ENCODE peak calls at places on chromosomes 2 and 18, in four cellular contexts. Q is sigmoid colon, J is adrenal gland, N is H54. L is an unnamed sample.
A peak's percentile ranks its signal among the peaks of the same experiment; 100 is the strongest.

GRCh38 chr2:171178993-171179392 is 18.3 kb upstream of the TLK1 start:
- DNase-seq in Q (no peak), J (no peak), N (no peak), L (no peak)

GRCh38 chr18:51255694-51256093 is 58.2 kb upstream of the MEX3C start:
- DNase-seq in Q (no peak), J (no peak), N (no peak), L (no peak)

GRCh38 chr18:25047983-25048382 is 304.0 kb downstream of the ZNF521 start:
- DNase-seq in Q (no peak), J (no peak), N (no peak), L (no peak)

GRCh38 chr2:64595397-64596160 is 58.1 kb downstream of the SERTAD2 start:
- DNase-seq in Q (no peak), J (no peak), N (no peak), L (peak; percentile 45)

GRCh38 chr2:21774691-21775090 is 650.9 kb downstream of the TDRD15 start:
- DNase-seq in Q (no peak), J (no peak), N (no peak), L (no peak)

GRCh38 chr18:55401638-55402191 is 186.3 kb downstream of the TCF4 start:
- DNase-seq in Q (peak; percentile 72), J (peak; percentile 22), N (no peak), L (no peak)

GRCh38 chr2:142819411-142819810 is 58.1 kb upstream of the KYNU start:
- DNase-seq in Q (no peak), J (no peak), N (no peak), L (no peak)

GRCh38 chr2:43083710-43084698 is 142.4 kb downstream of the ZFP36L2 start:
- DNase-seq in Q (peak; percentile 88), J (peak; percentile 75), N (no peak), L (peak; percentile 40)

GRCh38 chr2:230505162-230505561 is 89.2 kb downstream of the SP100 start:
- DNase-seq in Q (no peak), J (no peak), N (no peak), L (no peak)

GRCh38 chr2:67446504-67446911 is 49.4 kb downstream of the ETAA1 start:
- DNase-seq in Q (no peak), J (no peak), N (no peak), L (no peak)

GRCh38 chr2:166127217-166128155 is at the start of gene SCN1A:
- DNase-seq in Q (no peak), J (peak; percentile 11), N (no peak), L (peak; percentile 48)

GRCh38 chr18:44452346-44452745 is 228.3 kb upstream of the SETBP1 start:
- DNase-seq in Q (no peak), J (no peak), N (no peak), L (no peak)

GRCh38 chr2:187250137-187250536 is 197.9 kb downstream of the CALCRL start:
- DNase-seq in Q (no peak), J (no peak), N (no peak), L (no peak)

GRCh38 chr2:69387770-69388481 is 899 bp upstream of the GFPT1 start:
- DNase-seq in Q (no peak), J (no peak), N (no peak), L (peak; percentile 39)

GRCh38 chr18:68033466-68033865 is 516.9 kb upstream of the DSEL start:
- DNase-seq in Q (no peak), J (no peak), N (no peak), L (no peak)

GRCh38 chr2:71453404-71454220 is at the start of gene DYSF:
- DNase-seq in Q (peak; percentile 78), J (peak; percentile 35), N (no peak), L (peak; percentile 83)

GRCh38 chr2:213306320-213306942 is 22.2 kb downstream of the SPAG16 start:
- DNase-seq in Q (no peak), J (peak; percentile 37), N (no peak), L (no peak)

GRCh38 chr2:73008261-73009159 is 63.0 kb downstream of the SFXN5 start:
- DNase-seq in Q (no peak), J (no peak), N (no peak), L (no peak)

GRCh38 chr2:37645836-37646235 is 25.6 kb downstream of the CDC42EP3 start:
- DNase-seq in Q (no peak), J (no peak), N (no peak), L (no peak)

GRCh38 chr2:37643102-37644078 is 28.1 kb downstream of the CDC42EP3 start:
- DNase-seq in Q (no peak), J (no peak), N (no peak), L (no peak)

GRCh38 chr2:37641582-37642111 is 29.8 kb downstream of the CDC42EP3 start:
- DNase-seq in Q (no peak), J (no peak), N (no peak), L (no peak)

GRCh38 chr2:37645363-37645762 is 26.1 kb downstream of the CDC42EP3 start:
- DNase-seq in Q (no peak), J (no peak), N (no peak), L (peak; percentile 76)

GRCh38 chr2:37644191-37644590 is 27.3 kb downstream of the CDC42EP3 start:
- DNase-seq in Q (no peak), J (no peak), N (no peak), L (no peak)
- TF ChIP-seq POLR2A in Q (no peak), J (no peak), N (no peak), L (no peak)

DNA sequence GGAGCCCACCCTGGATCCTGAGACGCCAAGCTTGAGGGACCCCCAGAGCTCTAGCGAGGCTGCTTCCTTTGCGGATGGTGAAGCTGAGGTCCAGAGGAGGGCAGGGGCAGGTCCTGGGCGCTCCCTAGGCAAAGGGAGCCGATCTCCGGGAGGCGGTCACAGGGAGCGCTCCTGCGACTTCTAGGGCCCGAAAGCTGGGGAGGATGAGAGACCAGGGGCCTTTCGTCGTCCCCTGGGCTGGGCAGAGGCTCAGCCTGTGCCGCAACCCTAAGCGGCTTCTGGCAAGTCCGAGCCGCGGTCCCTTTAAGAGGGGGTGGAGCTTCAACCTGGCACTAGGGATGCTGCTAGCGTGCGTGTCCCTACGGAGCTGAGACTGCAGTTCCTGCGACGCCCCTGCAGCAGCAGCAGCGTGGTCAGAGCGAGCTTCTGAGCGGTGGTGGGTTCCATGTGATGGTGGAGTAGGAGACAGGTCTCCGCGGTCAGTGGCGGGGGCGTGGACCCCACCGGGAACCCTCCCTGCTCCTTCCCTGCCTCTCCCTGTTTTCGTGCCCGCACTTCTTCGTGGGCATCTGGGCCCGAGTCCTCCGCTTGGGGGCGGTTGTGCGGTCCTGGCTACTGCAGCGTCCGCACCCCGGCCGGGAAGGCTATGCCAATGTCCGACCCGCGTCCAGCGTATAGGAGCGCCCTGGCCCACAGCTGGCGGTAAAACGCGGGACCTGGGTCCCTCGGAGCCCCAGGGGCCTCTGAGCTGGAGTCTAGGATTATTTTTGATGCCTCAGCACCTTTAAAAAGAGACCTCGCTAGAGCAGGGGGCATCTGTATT is 154.6 kb downstream of the CCDC74A start:
- DNase-seq in Q (peak; percentile 91), J (peak; percentile 86), N (peak; percentile 62), L (peak; percentile 95)
- TF ChIP-seq POLR2A in Q (no peak), J (peak; percentile 30), N (peak; percentile 93), L (peak; percentile 52)

DNA sequence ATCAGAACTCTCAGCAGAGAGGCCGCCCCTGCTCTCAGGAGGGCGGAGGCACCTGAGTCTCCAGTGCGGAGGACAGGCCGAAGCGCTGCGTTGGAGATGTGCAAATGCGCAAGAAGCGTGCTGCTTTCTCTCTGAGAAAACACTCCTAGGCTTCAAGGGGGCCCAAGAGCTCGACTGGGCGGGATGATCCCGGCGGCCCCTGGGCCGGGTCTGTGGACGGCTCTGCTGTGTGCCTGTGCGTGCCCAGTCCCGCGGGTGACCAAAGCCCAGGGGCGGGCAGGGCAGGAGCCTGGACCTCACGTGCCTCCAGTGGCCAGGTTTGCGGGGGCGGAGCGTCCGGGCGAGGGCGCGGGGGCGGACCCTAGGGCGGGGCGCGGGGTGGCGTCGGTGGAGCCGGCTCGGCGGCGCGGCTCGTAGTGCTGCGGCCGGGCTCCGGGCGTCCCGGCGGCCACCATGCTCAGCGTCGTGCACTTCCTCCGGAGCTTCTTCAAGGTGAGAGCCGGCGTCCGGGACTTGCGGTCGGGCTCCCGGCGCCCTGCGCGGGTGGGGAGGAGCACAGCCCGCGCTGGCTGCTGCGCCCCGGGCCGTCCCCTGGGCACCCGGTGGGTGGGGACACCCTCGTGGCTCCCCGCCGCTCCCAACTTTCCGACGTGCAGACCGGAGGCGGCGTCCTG is at the start of gene ARHGEF4:
- DNase-seq in Q (no peak), J (no peak), N (peak; percentile 85), L (peak; percentile 56)
- TF ChIP-seq POLR2A in Q (no peak), J (no peak), N (peak; percentile 35), L (no peak)

GRCh38 chr2:128555433-128555832 is 236.8 kb upstream of the HS6ST1 start:
- DNase-seq in Q (no peak), J (no peak), N (no peak), L (no peak)

GRCh38 chr2:128556633-128557032 is 238.0 kb upstream of the HS6ST1 start:
- DNase-seq in Q (no peak), J (no peak), N (no peak), L (no peak)

GRCh38 chr2:128552141-128552805 is 233.6 kb upstream of the HS6ST1 start:
- DNase-seq in Q (no peak), J (no peak), N (no peak), L (no peak)

GRCh38 chr2:128552806-128553551 is 234.3 kb upstream of the HS6ST1 start:
- DNase-seq in Q (no peak), J (peak; percentile 31), N (no peak), L (no peak)

GRCh38 chr2:128554151-128554769 is 235.6 kb upstream of the HS6ST1 start:
- DNase-seq in Q (no peak), J (no peak), N (no peak), L (no peak)
- TF ChIP-seq POLR2A in Q (no peak), J (no peak), N (no peak), L (no peak)

GRCh38 chr2:159118859-159119510 is 150.5 kb downstream of the TANC1 start:
- DNase-seq in Q (no peak), J (no peak), N (no peak), L (no peak)
- TF ChIP-seq POLR2A in Q (no peak), J (no peak), N (no peak), L (no peak)

GRCh38 chr18:12947355-12948054 is at the start of gene SEH1L:
- DNase-seq in Q (peak; percentile 100), J (peak; percentile 100), N (peak; percentile 86), L (peak; percentile 97)
- TF ChIP-seq POLR2A in Q (peak; percentile 52), J (peak; percentile 80), N (peak; percentile 59), L (peak; percentile 34)